ENCODE peak calls at places on chromosomes 11 and 22, in six cellular contexts. One of them, this sample, is unnamed.

GRCh38 chr11:66548041-66548440 is 1.3 kb downstream of the ACTN3 start:
- DNase-seq in sigmoid colon: no peak
- DNase-seq in stomach: no peak
- DNase-seq in GM12878: no peak
- DNase-seq in transverse colon: no peak
- DNase-seq in vagina: no peak
- DNase-seq in this sample: no peak

GRCh38 chr11:12693075-12693473 is 18.9 kb downstream of the TEAD1 start:
- DNase-seq in sigmoid colon: no peak
- DNase-seq in stomach: no peak
- DNase-seq in GM12878: no peak
- DNase-seq in transverse colon: no peak
- DNase-seq in vagina: no peak
- DNase-seq in this sample: no peak

GRCh38 chr11:126072141-126072741 is 9.6 kb upstream of the CDON start:
- DNase-seq in sigmoid colon: no peak
- DNase-seq in stomach: no peak
- DNase-seq in GM12878: no peak
- DNase-seq in transverse colon: no peak
- DNase-seq in vagina: no peak
- DNase-seq in this sample: no peak

GRCh38 chr22:45503816-45504702 is 1.4 kb downstream of the FBLN1 start:
- DNase-seq in sigmoid colon: no peak
- DNase-seq in stomach: no peak
- DNase-seq in GM12878: no peak
- DNase-seq in transverse colon: no peak
- DNase-seq in vagina: no peak
- DNase-seq in this sample: no peak

GRCh38 chr11:111933872-111934271 is 3.3 kb upstream of the DIXDC1 start:
- DNase-seq in sigmoid colon: no peak
- DNase-seq in stomach: no peak
- DNase-seq in GM12878: no peak
- DNase-seq in transverse colon: no peak
- DNase-seq in vagina: no peak
- DNase-seq in this sample: no peak

GRCh38 chr11:124643042-124643604 is 20.5 kb downstream of the TBRG1 start:
- DNase-seq in sigmoid colon: no peak
- DNase-seq in stomach: no peak
- DNase-seq in GM12878: no peak
- DNase-seq in transverse colon: no peak
- DNase-seq in vagina: no peak
- DNase-seq in this sample: no peak

GRCh38 chr22:17077255-17077654 is 7.5 kb upstream of the IL17RA start:
- DNase-seq in sigmoid colon: no peak
- DNase-seq in stomach: no peak
- DNase-seq in GM12878: no peak
- DNase-seq in transverse colon: no peak
- DNase-seq in vagina: no peak
- DNase-seq in this sample: no peak

GRCh38 chr11:83717551-83717950 is 431.4 kb upstream of the CCDC90B start:
- DNase-seq in sigmoid colon: no peak
- DNase-seq in stomach: no peak
- DNase-seq in GM12878: no peak
- DNase-seq in transverse colon: no peak
- DNase-seq in vagina: no peak
- DNase-seq in this sample: no peak

GRCh38 chr22:22109693-22110466 is 127.3 kb upstream of the TOP3B start:
- DNase-seq in sigmoid colon: no peak
- DNase-seq in stomach: no peak
- DNase-seq in GM12878: no peak
- DNase-seq in transverse colon: no peak
- DNase-seq in vagina: no peak
- DNase-seq in this sample: no peak

GRCh38 chr11:125335101-125335500 is 161.0 kb downstream of the FEZ1 start:
- DNase-seq in sigmoid colon: no peak
- DNase-seq in stomach: no peak
- DNase-seq in GM12878: no peak
- DNase-seq in transverse colon: no peak
- DNase-seq in vagina: no peak
- DNase-seq in this sample: peak

GRCh38 chr11:15988693-15989231 is 367.6 kb downstream of the SOX6 start:
- DNase-seq in sigmoid colon: no peak
- DNase-seq in stomach: no peak
- DNase-seq in GM12878: no peak
- DNase-seq in transverse colon: no peak
- DNase-seq in vagina: no peak
- DNase-seq in this sample: no peak

GRCh38 chr22:23053912-23054530 is 16.3 kb upstream of the GNAZ start:
- DNase-seq in sigmoid colon: no peak
- DNase-seq in stomach: no peak
- DNase-seq in GM12878: no peak
- DNase-seq in transverse colon: no peak
- DNase-seq in vagina: peak
- DNase-seq in this sample: peak

GRCh38 chr11:65355776-65356393 is 1.3 kb downstream of the TIGD3 start:
- DNase-seq in sigmoid colon: peak
- DNase-seq in stomach: no peak
- DNase-seq in GM12878: no peak
- DNase-seq in transverse colon: peak
- DNase-seq in vagina: no peak
- DNase-seq in this sample: peak
- TF ChIP-seq POLR2AphosphoS5 in sigmoid colon: no peak
- TF ChIP-seq POLR2AphosphoS5 in stomach: no peak
- TF ChIP-seq POLR2AphosphoS5 in GM12878: no peak
- TF ChIP-seq POLR2AphosphoS5 in transverse colon: no peak
- TF ChIP-seq POLR2AphosphoS5 in vagina: no peak
- TF ChIP-seq POLR2AphosphoS5 in this sample: no peak

GRCh38 chr11:115787302-115787701 is 283.1 kb upstream of the CADM1 start:
- DNase-seq in sigmoid colon: no peak
- DNase-seq in stomach: no peak
- DNase-seq in GM12878: no peak
- DNase-seq in transverse colon: no peak
- DNase-seq in vagina: no peak
- DNase-seq in this sample: no peak
- TF ChIP-seq POLR2AphosphoS5 in sigmoid colon: no peak
- TF ChIP-seq POLR2AphosphoS5 in stomach: no peak
- TF ChIP-seq POLR2AphosphoS5 in GM12878: no peak
- TF ChIP-seq POLR2AphosphoS5 in transverse colon: no peak
- TF ChIP-seq POLR2AphosphoS5 in vagina: no peak
- TF ChIP-seq POLR2AphosphoS5 in this sample: no peak

GRCh38 chr22:24893341-24894070 is 53.0 kb downstream of the LHFPL7 start:
- DNase-seq in sigmoid colon: no peak
- DNase-seq in stomach: no peak
- DNase-seq in GM12878: no peak
- DNase-seq in transverse colon: no peak
- DNase-seq in vagina: no peak
- DNase-seq in this sample: no peak

GRCh38 chr22:24894998-24895397 is 51.5 kb downstream of the LHFPL7 start:
- DNase-seq in sigmoid colon: peak
- DNase-seq in stomach: peak
- DNase-seq in GM12878: no peak
- DNase-seq in transverse colon: peak
- DNase-seq in vagina: no peak
- DNase-seq in this sample: no peak

DNA sequence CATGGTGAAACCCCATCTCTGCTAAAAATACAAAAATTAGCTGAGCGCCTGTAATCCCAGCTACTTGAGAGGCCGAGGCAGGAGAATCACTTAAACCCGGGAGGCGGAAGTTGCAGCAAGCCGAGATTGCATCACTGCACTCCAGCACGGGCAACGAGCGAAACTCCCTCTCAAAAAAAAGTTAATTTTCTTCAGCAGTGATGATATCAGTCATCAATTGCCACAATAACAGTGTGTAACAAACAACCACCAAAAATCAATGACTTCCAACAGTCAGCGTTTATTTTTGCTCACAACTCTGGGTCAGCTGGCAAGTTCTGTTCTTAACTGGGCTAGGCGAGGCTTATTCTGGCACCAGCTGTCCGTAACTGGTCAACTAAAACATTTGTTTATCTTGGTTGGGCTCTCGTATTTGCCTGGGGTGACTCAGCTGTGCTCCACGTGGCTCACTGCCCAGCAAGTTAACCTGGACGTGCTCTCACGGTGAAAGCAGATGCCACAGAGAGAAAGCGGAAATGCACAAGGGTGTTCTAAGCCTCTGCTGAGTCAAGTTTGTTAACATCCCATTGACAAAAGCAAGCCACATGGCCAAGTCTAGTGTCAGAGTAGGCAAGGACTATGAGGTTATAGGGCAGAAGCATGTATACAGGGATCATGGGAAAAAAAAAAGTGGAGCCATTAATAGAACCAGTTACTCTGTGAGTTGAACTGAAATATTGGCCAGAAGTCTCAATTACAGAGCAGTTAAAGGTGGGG is 52.1 kb downstream of the LHFPL7 start:
- DNase-seq in sigmoid colon: peak
- DNase-seq in stomach: peak
- DNase-seq in GM12878: no peak
- DNase-seq in transverse colon: peak
- DNase-seq in vagina: no peak
- DNase-seq in this sample: no peak
- TF ChIP-seq POLR2AphosphoS5 in sigmoid colon: peak
- TF ChIP-seq POLR2AphosphoS5 in stomach: peak
- TF ChIP-seq POLR2AphosphoS5 in GM12878: no peak
- TF ChIP-seq POLR2AphosphoS5 in transverse colon: peak
- TF ChIP-seq POLR2AphosphoS5 in vagina: peak
- TF ChIP-seq POLR2AphosphoS5 in this sample: peak

DNA sequence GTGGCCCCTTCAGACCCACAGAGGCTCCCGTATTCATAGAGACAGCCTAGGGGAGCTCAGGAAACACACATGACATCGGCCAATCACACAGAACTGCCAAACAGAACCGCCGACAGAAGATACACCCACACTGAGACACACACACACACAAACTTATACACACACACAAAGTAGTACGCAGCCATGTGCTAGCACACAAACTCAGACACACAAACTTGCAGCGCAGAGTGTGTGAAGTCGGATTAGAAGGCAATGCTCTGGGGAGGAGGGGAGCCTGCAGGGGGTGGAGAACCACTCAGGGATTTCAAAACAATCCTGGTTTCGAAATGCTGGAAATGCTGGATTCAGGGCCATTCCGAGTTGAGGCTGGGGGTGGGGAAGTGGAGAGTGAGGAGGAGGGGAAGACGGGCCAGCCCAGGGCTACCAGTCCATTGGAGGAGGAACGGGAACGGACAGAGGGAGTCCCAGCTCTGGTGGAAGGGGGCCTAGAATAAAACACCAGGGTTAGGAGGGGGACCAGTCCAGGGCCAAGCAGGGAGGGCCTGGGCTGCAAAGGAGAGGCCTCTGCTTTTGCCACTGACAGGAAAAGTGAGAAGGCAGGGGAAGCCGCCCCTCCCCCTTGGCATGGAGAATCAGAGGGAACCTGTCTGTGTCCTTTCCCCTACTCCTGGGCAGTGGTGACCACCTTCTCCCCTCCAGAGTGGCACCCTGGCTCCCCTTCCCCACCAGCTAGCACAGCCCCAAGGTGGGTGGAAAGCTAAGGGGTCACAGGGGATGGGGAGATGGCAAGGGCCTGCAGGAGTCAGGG is 4.4 kb downstream of the BCL9L start:
- DNase-seq in sigmoid colon: peak
- DNase-seq in stomach: no peak
- DNase-seq in GM12878: no peak
- DNase-seq in transverse colon: peak
- DNase-seq in vagina: no peak
- DNase-seq in this sample: peak
- TF ChIP-seq POLR2AphosphoS5 in sigmoid colon: no peak
- TF ChIP-seq POLR2AphosphoS5 in stomach: peak
- TF ChIP-seq POLR2AphosphoS5 in GM12878: no peak
- TF ChIP-seq POLR2AphosphoS5 in transverse colon: peak
- TF ChIP-seq POLR2AphosphoS5 in vagina: peak
- TF ChIP-seq POLR2AphosphoS5 in this sample: no peak

DNA sequence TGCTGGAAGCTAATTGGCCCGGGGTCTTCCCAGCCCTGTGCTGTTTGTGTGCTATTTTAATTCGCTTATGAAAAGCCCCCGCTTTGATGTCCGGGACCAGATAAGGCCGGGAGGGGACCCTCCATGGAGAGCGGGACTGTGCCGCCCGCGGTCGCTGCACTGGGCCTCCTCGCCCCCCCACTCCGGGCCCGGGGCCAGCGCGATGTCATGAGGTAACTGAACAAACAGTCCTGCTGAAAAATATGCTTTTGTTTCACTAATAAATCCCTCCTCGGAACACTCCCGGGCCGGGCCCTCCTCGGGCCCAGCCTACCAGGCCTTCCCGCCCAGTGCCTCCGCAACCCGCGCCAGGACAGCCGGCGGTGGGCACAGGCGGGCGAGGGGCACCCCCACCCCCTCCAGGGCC is 78.3 kb downstream of the CDKN1C start:
- DNase-seq in sigmoid colon: peak
- DNase-seq in stomach: peak
- DNase-seq in GM12878: no peak
- DNase-seq in transverse colon: peak
- DNase-seq in vagina: no peak
- DNase-seq in this sample: peak
- TF ChIP-seq POLR2AphosphoS5 in sigmoid colon: peak
- TF ChIP-seq POLR2AphosphoS5 in stomach: peak
- TF ChIP-seq POLR2AphosphoS5 in GM12878: no peak
- TF ChIP-seq POLR2AphosphoS5 in transverse colon: no peak
- TF ChIP-seq POLR2AphosphoS5 in vagina: no peak
- TF ChIP-seq POLR2AphosphoS5 in this sample: no peak

DNA sequence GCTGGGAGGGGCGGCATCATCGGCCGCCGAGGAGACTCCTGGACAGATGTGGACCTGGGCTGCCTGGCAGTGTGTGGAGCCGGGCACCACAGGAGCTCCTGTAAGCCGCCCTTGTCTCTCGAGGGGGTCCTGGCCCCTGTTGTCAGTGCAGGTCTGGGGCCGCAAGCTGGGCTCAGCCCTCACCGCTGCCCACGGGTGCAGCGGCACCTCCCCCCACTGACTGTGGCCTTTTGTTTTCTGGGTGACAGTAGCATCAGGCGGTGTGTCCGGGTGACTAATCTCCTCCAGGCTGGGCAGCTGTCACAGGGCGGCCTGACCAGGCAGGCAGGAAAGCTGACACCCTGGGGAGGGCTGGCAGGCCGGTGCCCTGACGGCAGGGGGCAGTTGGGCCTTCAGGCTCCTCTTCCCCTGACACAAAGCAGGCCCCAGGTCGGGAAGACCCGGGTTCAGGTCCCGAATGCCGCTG is 16.2 kb downstream of the DGKZ start:
- DNase-seq in sigmoid colon: no peak
- DNase-seq in stomach: no peak
- DNase-seq in GM12878: no peak
- DNase-seq in transverse colon: no peak
- DNase-seq in vagina: no peak
- DNase-seq in this sample: peak
- TF ChIP-seq POLR2AphosphoS5 in sigmoid colon: no peak
- TF ChIP-seq POLR2AphosphoS5 in stomach: no peak
- TF ChIP-seq POLR2AphosphoS5 in GM12878: no peak
- TF ChIP-seq POLR2AphosphoS5 in transverse colon: no peak
- TF ChIP-seq POLR2AphosphoS5 in vagina: no peak
- TF ChIP-seq POLR2AphosphoS5 in this sample: no peak

This sample was measured in spleen.